ENCODE peak calls at places on chromosome 12, in eight cellular contexts. L is CD4-positive, CD25-positive, alpha-beta regulatory T cell; D is caudate nucleus; E is dorsolateral prefrontal cortex; H is CD8-positive, alpha-beta memory T cell; K is PC-9; V is stomach; C is DND-41. O is an unnamed sample.

GRCh38 chr12:108565976-108566375 is 3.6 kb downstream of the ISCU start:
- DNase-seq in L (peak; percentile 58), D (no peak), E (peak; percentile 46), H (peak; percentile 46), K (peak; percentile 83), V (peak; percentile 86), C (peak; percentile 74), O (peak; percentile 50)

GRCh38 chr12:4383304-4383865 is 3.9 kb upstream of the FGF23 start:
- DNase-seq in L (peak; percentile 15), D (no peak), E (no peak), H (no peak), K (no peak), V (no peak), C (no peak), O (no peak)

GRCh38 chr12:57983858-57984505 is 42.6 kb downstream of the ATP23 start:
- DNase-seq in L (no peak), D (no peak), E (no peak), H (no peak), K (peak; percentile 7), V (no peak), C (no peak), O (no peak)

GRCh38 chr12:52228931-52229330 is 4.1 kb upstream of the KRT7 start:
- DNase-seq in L (no peak), D (no peak), E (no peak), H (no peak), K (no peak), V (no peak), C (no peak), O (no peak)

GRCh38 chr12:1716215-1716862 is 25.5 kb downstream of the ADIPOR2 start:
- DNase-seq in L (no peak), D (no peak), E (no peak), H (no peak), K (no peak), V (no peak), C (no peak), O (no peak)

GRCh38 chr12:104649217-104649834 is 192.6 kb downstream of the CHST11 start:
- DNase-seq in L (no peak), D (no peak), E (no peak), H (no peak), K (no peak), V (no peak), C (no peak), O (no peak)

GRCh38 chr12:87782838-87783237 is 246.4 kb downstream of the C12orf50 start:
- DNase-seq in L (no peak), D (no peak), E (no peak), H (no peak), K (no peak), V (no peak), C (no peak), O (no peak)

GRCh38 chr12:46499901-46500300 is 127.3 kb upstream of the SLC38A2 start:
- DNase-seq in L (no peak), D (no peak), E (no peak), H (no peak), K (no peak), V (no peak), C (no peak), O (no peak)

GRCh38 chr12:111925171-111925570 is 83.1 kb downstream of the MAPKAPK5 start:
- DNase-seq in L (no peak), D (no peak), E (no peak), H (no peak), K (no peak), V (no peak), C (no peak), O (no peak)

GRCh38 chr12:77640356-77640755 is 190.3 kb upstream of the NAV3 start:
- DNase-seq in L (no peak), D (no peak), E (no peak), H (no peak), K (no peak), V (no peak), C (no peak), O (no peak)

GRCh38 chr12:13033266-13033875 is 10.8 kb upstream of the FAM234B start:
- DNase-seq in L (no peak), D (no peak), E (no peak), H (no peak), K (no peak), V (no peak), C (no peak), O (no peak)

GRCh38 chr12:33588082-33588712 is 148.6 kb upstream of the SYT10 start:
- DNase-seq in L (no peak), D (no peak), E (no peak), H (no peak), K (peak; percentile 66), V (no peak), C (no peak), O (no peak)

GRCh38 chr12:27780612-27781408 is 774 bp upstream of the MANSC4 start:
- DNase-seq in L (peak; percentile 63), D (no peak), E (no peak), H (no peak), K (peak; percentile 65), V (peak; percentile 26), C (peak; percentile 59), O (peak; percentile 21)

DNA sequence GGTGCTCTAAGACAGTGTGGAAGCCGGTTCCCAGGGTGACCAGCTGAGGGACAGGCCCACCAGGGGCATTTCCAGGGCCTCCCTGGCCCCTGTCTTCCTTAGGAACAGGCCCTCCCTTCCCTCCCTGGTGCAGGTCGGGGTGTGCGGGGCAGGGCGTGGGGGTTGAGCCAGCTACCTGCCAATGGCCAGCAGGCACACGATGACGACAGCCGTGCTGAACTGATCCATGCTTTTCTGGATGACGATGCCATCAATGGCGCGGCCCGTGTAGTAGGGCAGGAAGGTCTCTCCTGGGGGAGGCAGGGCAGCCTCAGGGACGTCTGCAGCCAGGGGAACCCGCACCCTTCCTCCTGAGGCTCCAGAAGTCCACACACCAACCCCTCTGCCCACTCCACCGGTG is 16.0 kb downstream of the ABCB9 start:
- DNase-seq in L (no peak), D (no peak), E (no peak), H (no peak), K (no peak), V (no peak), C (no peak), O (no peak)
- H3K27ac ChIP-seq in L (no peak overlapping the region), D (no peak overlapping the region), E (peak overlapping the region; percentile 61), H (no peak overlapping the region), K (no peak overlapping the region), V (peak overlapping the region; percentile 3), C (no peak overlapping the region), O (no peak overlapping the region)

GRCh38 chr12:6494968-6495367 is 1.1 kb downstream of the NCAPD2 start:
- DNase-seq in L (no peak), D (no peak), E (no peak), H (no peak), K (no peak), V (no peak), C (no peak), O (no peak)
- H3K27ac ChIP-seq in L (peak overlapping the region; percentile 92), D (no peak overlapping the region), E (no peak overlapping the region), H (no peak overlapping the region), K (no peak overlapping the region), V (no peak overlapping the region), C (peak overlapping the region; percentile 91), O (peak overlapping the region; percentile 89)

GRCh38 chr12:92624236-92624635 is 78.6 kb upstream of the PLEKHG7 start:
- DNase-seq in L (no peak), D (no peak), E (no peak), H (no peak), K (no peak), V (no peak), C (no peak), O (no peak)

GRCh38 chr12:92621833-92622232 is 81.0 kb upstream of the PLEKHG7 start:
- DNase-seq in L (no peak), D (no peak), E (no peak), H (no peak), K (no peak), V (no peak), C (no peak), O (no peak)

GRCh38 chr12:92625639-92626310 is 77.0 kb upstream of the PLEKHG7 start:
- DNase-seq in L (no peak), D (no peak), E (no peak), H (no peak), K (no peak), V (no peak), C (no peak), O (no peak)

GRCh38 chr12:92621312-92621711 is 81.5 kb upstream of the PLEKHG7 start:
- DNase-seq in L (no peak), D (no peak), E (no peak), H (no peak), K (no peak), V (no peak), C (no peak), O (no peak)

GRCh38 chr12:92623386-92623785 is 79.4 kb upstream of the PLEKHG7 start:
- DNase-seq in L (no peak), D (no peak), E (no peak), H (no peak), K (no peak), V (no peak), C (no peak), O (no peak)
- H3K27ac ChIP-seq in L (no peak overlapping the region), D (no peak overlapping the region), E (no peak overlapping the region), H (no peak overlapping the region), K (no peak overlapping the region), V (no peak overlapping the region), C (no peak overlapping the region), O (no peak overlapping the region)

GRCh38 chr12:64180951-64181350 is 41.1 kb downstream of the KICS2 start:
- DNase-seq in L (no peak), D (no peak), E (no peak), H (no peak), K (peak; percentile 17), V (no peak), C (no peak), O (no peak)
- H3K27ac ChIP-seq in L (no peak overlapping the region), D (peak overlapping the region; percentile 11), E (no peak overlapping the region), H (no peak overlapping the region), K (peak overlapping the region; percentile 79), V (peak overlapping the region; percentile 75), C (no peak overlapping the region), O (no peak overlapping the region)

O was measured in CD4-positive, alpha-beta T cell.